ENCODE peak calls at places on chromosomes 16 and 17, in five cellular contexts. D, K, E, X and C are unnamed samples.

GRCh38 chr16:11263737-11264136 is 5.4 kb downstream of the TNP2 start:
- DNase-seq in E (peak), X (no peak), D (no peak), K (no peak), C (no peak)

GRCh38 chr17:14301279-14301760 is 439 bp downstream of the HS3ST3B1 start:
- DNase-seq in K (peak), E (peak), D (no peak), X (no peak), C (peak)

GRCh38 chr17:76473541-76473985 is 6.2 kb downstream of the AANAT start:
- DNase-seq in X (no peak), K (no peak), E (peak), D (no peak), C (peak)

GRCh38 chr17:70187383-70187782 is 18.1 kb downstream of the KCNJ2 start:
- DNase-seq in X (no peak), D (no peak), K (no peak), E (no peak), C (no peak)

GRCh38 chr17:80498242-80498919 is 22.0 kb upstream of the NPTX1 start:
- DNase-seq in D (no peak), X (no peak), E (no peak), K (peak), C (no peak)

GRCh38 chr17:48644159-48644558 is 18.0 kb upstream of the HOXB9 start:
- DNase-seq in X (no peak), D (no peak), K (no peak), E (no peak), C (no peak)

GRCh38 chr17:12789976-12790805 is 893 bp downstream of the ARHGAP44 start:
- DNase-seq in X (peak), K (peak), E (no peak), D (no peak), C (peak)

GRCh38 chr17:66431080-66431795 is 128.8 kb downstream of the PRKCA start:
- DNase-seq in X (no peak), E (no peak), D (no peak), K (no peak), C (no peak)

GRCh38 chr17:17107891-17108680 is 65.8 kb downstream of the MPRIP start:
- DNase-seq in D (no peak), K (no peak), X (peak), E (no peak), C (no peak)

GRCh38 chr16:46743232-46743719 is 4.9 kb downstream of the MYLK3 start:
- DNase-seq in K (no peak), E (no peak), D (no peak), X (no peak), C (peak)

GRCh38 chr16:19555938-19556778 is 655 bp downstream of the VPS35L start:
- DNase-seq in D (no peak), E (peak), K (peak), X (no peak), C (peak)

GRCh38 chr17:66767164-66767933 is 67.6 kb upstream of the CACNG5 start:
- DNase-seq in E (peak), K (no peak), X (no peak), D (no peak), C (no peak)

GRCh38 chr17:1919206-1919605 is 89.4 kb downstream of the RPA1 start:
- DNase-seq in D (no peak), X (no peak), K (no peak), E (no peak), C (no peak)

GRCh38 chr16:87585452-87586200 is 16.7 kb upstream of the JPH3 start:
- DNase-seq in E (no peak), D (no peak), X (no peak), K (no peak), C (no peak)

GRCh38 chr16:3469736-3470135 is 25.6 kb downstream of the C16orf90 start:
- DNase-seq in E (no peak), D (no peak), X (no peak), K (no peak), C (no peak)

GRCh38 chr16:58500329-58501241 is 642 bp downstream of the NDRG4 start:
- DNase-seq in E (peak), X (no peak), K (peak), D (no peak), C (no peak)

GRCh38 chr16:88430524-88431446 is 22.3 kb upstream of the ZFPM1 start:
- DNase-seq in X (no peak), D (no peak), K (peak), E (peak), C (peak)

GRCh38 chr17:2982854-2983636 is 80.4 kb downstream of the OR1D5 start:
- DNase-seq in X (peak), K (no peak), E (no peak), D (no peak), C (no peak)

GRCh38 chr16:87789437-87790277 is 23.9 kb upstream of the KLHDC4 start:
- DNase-seq in K (no peak), E (no peak), D (no peak), X (no peak), C (no peak)

GRCh38 chr16:22623351-22623781 is 112.7 kb downstream of the NPIPB5 start:
- DNase-seq in E (no peak), X (no peak), K (no peak), D (no peak), C (no peak)

GRCh38 chr16:4371481-4372314 is at the start of gene VASN:
- DNase-seq in E (peak), K (peak), D (no peak), X (peak), C (peak)

GRCh38 chr16:4525634-4526277 is 12.8 kb downstream of the CDIP1 start:
- DNase-seq in K (no peak), X (no peak), D (no peak), E (no peak), C (no peak)

GRCh38 chr16:50532576-50532975 is 15.6 kb upstream of the NKD1 start:
- DNase-seq in X (no peak), E (no peak), K (no peak), D (no peak), C (no peak)

GRCh38 chr17:51640108-51640622 is 379.8 kb downstream of the UTP18 start:
- DNase-seq in K (peak), D (no peak), X (no peak), E (peak), C (peak)

GRCh38 chr16:66988197-66988788 is at the start of gene CES4A:
- DNase-seq in X (no peak), D (no peak), K (no peak), E (no peak), C (no peak)

GRCh38 chr17:20266806-20267458 is 200.4 kb downstream of the LGALS9B start:
- DNase-seq in K (peak), E (no peak), X (no peak), D (no peak), C (no peak)

GRCh38 chr16:77745972-77746371 is 23.7 kb downstream of the NUDT7 start:
- DNase-seq in E (no peak), X (no peak), K (no peak), D (no peak), C (no peak)

GRCh38 chr17:51373489-51374194 is 113.3 kb downstream of the UTP18 start:
- DNase-seq in X (no peak), D (no peak), E (no peak), K (no peak), C (no peak)